ENCODE peak calls at places on chromosomes 13 and 19, in seven cellular contexts. L is ovary; X is heart right ventricle; A is NT2/D1; G is CD4-positive, alpha-beta T cell; Q is fibroblast of lung; Z is cardiac muscle cell. D is an unnamed sample.
A peak's percentile ranks its signal among the peaks of the same experiment; 100 is the strongest.

GRCh38 chr13:98556417-98556816 is 20.5 kb downstream of the STK24 start:
- DNase-seq in L (no peak), X (no peak), A (no peak), G (no peak), Q (no peak), Z (no peak), D (no peak)

GRCh38 chr19:49020931-49021895 is 2.9 kb downstream of the CGB3 start:
- DNase-seq in L (no peak), X (no peak), A (no peak), G (no peak), Q (no peak), Z (peak; percentile 25), D (no peak)

GRCh38 chr13:87678353-87678752 is 7.2 kb downstream of the SLITRK5 start:
- DNase-seq in L (no peak), X (no peak), A (no peak), G (no peak), Q (no peak), Z (no peak), D (no peak)

GRCh38 chr13:109787135-109787954 is 962 bp upstream of the IRS2 start:
- DNase-seq in L (peak; percentile 73), X (peak; percentile 45), A (peak; percentile 40), G (no peak), Q (peak; percentile 48), Z (peak; percentile 77), D (no peak)

GRCh38 chr13:76884167-76884566 is 2.0 kb downstream of the KCTD12 start:
- DNase-seq in L (peak; percentile 47), X (peak; percentile 35), A (no peak), G (no peak), Q (peak; percentile 5), Z (peak; percentile 73), D (peak; percentile 34)

GRCh38 chr13:87368639-87369038 is 302.5 kb upstream of the SLITRK5 start:
- DNase-seq in L (no peak), X (no peak), A (no peak), G (no peak), Q (no peak), Z (no peak), D (no peak)

GRCh38 chr19:30022659-30023058 is 80.6 kb downstream of the URI1 start:
- DNase-seq in L (no peak), X (no peak), A (no peak), G (no peak), Q (no peak), Z (no peak), D (no peak)

GRCh38 chr19:10262771-10263170 is 8.1 kb upstream of the ICAM1 start:
- DNase-seq in L (no peak), X (no peak), A (no peak), G (no peak), Q (peak; percentile 56), Z (no peak), D (no peak)

GRCh38 chr19:18320865-18321728 is 1.8 kb downstream of the LSM4 start:
- DNase-seq in L (no peak), X (no peak), A (no peak), G (no peak), Q (no peak), Z (no peak), D (no peak)

GRCh38 chr19:36973021-36973843 is 57.1 kb downstream of the ZNF568 start:
- DNase-seq in L (peak; percentile 82), X (peak; percentile 89), A (peak; percentile 68), G (peak; percentile 66), Q (peak; percentile 82), Z (peak; percentile 76), D (peak; percentile 78)

GRCh38 chr19:51931921-51932320 is 4.6 kb downstream of the ZNF613 start:
- DNase-seq in L (no peak), X (no peak), A (no peak), G (no peak), Q (no peak), Z (no peak), D (no peak)

GRCh38 chr19:51921949-51922348 is 5.3 kb upstream of the ZNF613 start:
- DNase-seq in L (no peak), X (no peak), A (no peak), G (no peak), Q (no peak), Z (no peak), D (no peak)

GRCh38 chr19:51927859-51928258 is 587 bp downstream of the ZNF613 start:
- DNase-seq in L (no peak), X (no peak), A (no peak), G (no peak), Q (no peak), Z (no peak), D (no peak)

GRCh38 chr19:51926426-51926783 is 867 bp upstream of the ZNF613 start:
- DNase-seq in L (no peak), X (no peak), A (no peak), G (no peak), Q (no peak), Z (no peak), D (no peak)

DNA sequence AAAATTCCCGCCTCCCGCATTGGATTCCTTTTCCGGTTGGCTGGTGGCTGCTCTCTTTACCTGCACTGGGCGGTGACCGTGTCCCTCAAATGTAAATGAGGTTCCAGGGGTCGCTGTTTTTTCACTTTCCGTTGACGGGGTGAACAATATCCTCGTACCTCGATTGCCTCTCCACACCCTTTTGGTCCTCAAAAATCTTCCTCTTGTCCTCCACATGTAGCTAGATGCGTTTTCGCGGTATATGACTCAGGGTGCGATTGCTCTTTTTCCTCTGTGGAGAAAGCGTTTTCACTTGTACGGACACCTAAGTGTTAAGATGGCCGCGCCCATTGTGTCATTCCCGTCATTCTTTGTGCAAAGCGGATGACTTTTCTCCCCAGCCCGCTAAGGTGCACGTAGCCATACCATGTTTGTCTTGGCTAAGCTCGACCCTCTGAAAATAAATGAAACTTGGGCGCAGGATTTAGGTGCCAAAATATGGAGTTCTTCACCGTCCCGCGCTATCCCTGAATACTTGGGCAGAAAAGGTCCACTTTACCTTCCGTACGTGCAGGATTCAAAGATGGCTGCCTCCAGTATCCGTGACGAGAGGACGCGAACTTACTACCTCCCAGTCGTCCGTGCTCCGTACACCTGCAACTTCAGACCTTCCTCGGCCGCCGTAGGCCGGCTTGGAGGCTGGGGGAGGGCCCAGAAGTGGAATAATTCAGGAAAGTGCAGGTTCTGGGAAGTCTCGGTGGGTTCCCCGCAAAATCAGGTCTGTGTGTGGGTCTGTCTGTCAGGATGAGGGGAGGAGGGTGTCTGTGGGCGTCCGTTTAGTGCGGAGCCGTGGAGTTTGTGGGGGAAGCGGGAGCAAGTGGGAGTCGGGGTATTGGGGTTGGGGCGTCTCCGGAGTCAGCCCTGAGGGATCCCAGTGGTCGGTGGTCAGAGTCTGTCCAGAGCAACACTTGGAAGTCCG is at the start of gene ZNF613:
- DNase-seq in L (peak; percentile 89), X (peak; percentile 86), A (peak; percentile 87), G (peak; percentile 72), Q (peak; percentile 95), Z (peak; percentile 95), D (peak; percentile 87)
- H3K9me3 ChIP-seq in L (peaks cover 12% of the 10 kb centered on the region), X (peaks cover 20% of the 10 kb centered on the region), A (peaks cover 26% of the 10 kb centered on the region), G (peaks cover 49% of the 10 kb centered on the region), Q (peaks cover under 1% of the 10 kb centered on the region), Z (peaks cover 4% of the 10 kb centered on the region), D (peaks cover 2% of the 10 kb centered on the region)

GRCh38 chr13:91868351-91868750 is 469.9 kb downstream of the GPC5 start:
- DNase-seq in L (no peak), X (no peak), A (no peak), G (no peak), Q (no peak), Z (no peak), D (no peak)

GRCh38 chr13:91863699-91864098 is 465.3 kb downstream of the GPC5 start:
- DNase-seq in L (no peak), X (no peak), A (no peak), G (no peak), Q (no peak), Z (no peak), D (no peak)
- H3K9me3 ChIP-seq in L (no peaks in the 10 kb centered on the region), X (no peaks in the 10 kb centered on the region), A (no peaks in the 10 kb centered on the region), G (no peaks in the 10 kb centered on the region), Q (no peaks in the 10 kb centered on the region), Z (no peaks in the 10 kb centered on the region), D (no peaks in the 10 kb centered on the region)

GRCh38 chr13:94186470-94186869 is 293.0 kb downstream of the DCT start:
- DNase-seq in L (no peak), X (no peak), A (no peak), G (no peak), Q (no peak), Z (no peak), D (no peak)

GRCh38 chr13:94192576-94192975 is 286.9 kb downstream of the DCT start:
- DNase-seq in L (no peak), X (no peak), A (peak; percentile 33), G (no peak), Q (no peak), Z (peak; percentile 30), D (no peak)

GRCh38 chr13:94188173-94188869 is 291.2 kb downstream of the DCT start:
- DNase-seq in L (no peak), X (no peak), A (peak; percentile 18), G (no peak), Q (no peak), Z (no peak), D (no peak)
- H3K9me3 ChIP-seq in L (no peaks in the 10 kb centered on the region), X (no peaks in the 10 kb centered on the region), A (no peaks in the 10 kb centered on the region), G (no peaks in the 10 kb centered on the region), Q (no peaks in the 10 kb centered on the region), Z (no peaks in the 10 kb centered on the region), D (no peaks in the 10 kb centered on the region)

GRCh38 chr19:2475018-2475701 is 767 bp upstream of the GADD45B start:
- DNase-seq in L (peak; percentile 78), X (peak; percentile 62), A (no peak), G (peak; percentile 35), Q (peak; percentile 72), Z (peak; percentile 61), D (peak; percentile 55)

GRCh38 chr19:2477141-2477710 is 1.3 kb downstream of the GADD45B start:
- DNase-seq in L (peak; percentile 59), X (peak; percentile 57), A (no peak), G (no peak), Q (peak; percentile 59), Z (peak; percentile 49), D (no peak)

GRCh38 chr19:2477732-2478191 is 1.8 kb downstream of the GADD45B start:
- DNase-seq in L (no peak), X (no peak), A (no peak), G (no peak), Q (peak; percentile 64), Z (peak; percentile 29), D (peak; percentile 77)

GRCh38 chr19:2475702-2476450 is at the start of gene GADD45B:
- DNase-seq in L (peak; percentile 99), X (peak; percentile 97), A (peak; percentile 92), G (peak; percentile 98), Q (peak; percentile 96), Z (peak; percentile 97), D (peak; percentile 97)

GRCh38 chr19:2476451-2477140 is 669 bp downstream of the GADD45B start:
- DNase-seq in L (peak; percentile 70), X (peak; percentile 50), A (no peak), G (peak; percentile 55), Q (peak; percentile 76), Z (peak; percentile 51), D (peak; percentile 83)
- H3K9me3 ChIP-seq in L (no peaks in the 10 kb centered on the region), X (no peaks in the 10 kb centered on the region), A (no peaks in the 10 kb centered on the region), G (no peaks in the 10 kb centered on the region), Q (no peaks in the 10 kb centered on the region), Z (no peaks in the 10 kb centered on the region), D (no peaks in the 10 kb centered on the region)